ENCODE peak calls at places on chromosomes 11 and 22, in four cellular contexts. G is substantia nigra, W is fibroblast of gingiva, O is T-helper 2 cell. Z is an unnamed sample.

GRCh38 chr11:117872420-117872961 is 4.0 kb downstream of the FXYD6 start:
- DNase-seq in G (no peak), W (no peak), O (no peak), Z (no peak)

GRCh38 chr11:41056892-41057569 is 402.4 kb downstream of the LRRC4C start:
- DNase-seq in G (no peak), W (no peak), O (no peak), Z (no peak)

GRCh38 chr11:1060410-1060809 is 14.3 kb upstream of the MUC2 start:
- DNase-seq in G (no peak), W (no peak), O (no peak), Z (no peak)

GRCh38 chr11:34478845-34479663 is 34.5 kb downstream of the ELF5 start:
- DNase-seq in G (no peak), W (no peak), O (no peak), Z (no peak)

GRCh38 chr11:132858203-132858602 is 674.1 kb downstream of the OPCML start:
- DNase-seq in G (no peak), W (no peak), O (no peak), Z (no peak)

GRCh38 chr11:64241175-64241429 is 207 bp downstream of the FKBP2 start:
- DNase-seq in G (no peak), W (peak), O (no peak), Z (no peak)

GRCh38 chr11:16607675-16608644 is 130.5 kb upstream of the C11orf58 start:
- DNase-seq in G (no peak), W (no peak), O (no peak), Z (peak)

GRCh38 chr22:38416621-38417251 is 38.3 kb downstream of the KCNJ4 start:
- DNase-seq in G (no peak), W (no peak), O (no peak), Z (no peak)

GRCh38 chr22:37343863-37344734 is 61.8 kb downstream of the CYTH4 start:
- DNase-seq in G (no peak), W (no peak), O (no peak), Z (no peak)

GRCh38 chr11:9922806-9923205 is 258.9 kb downstream of the SWAP70 start:
- DNase-seq in G (no peak), W (peak), O (no peak), Z (no peak)

GRCh38 chr11:113272927-113273615 is 41.3 kb upstream of the TTC12 start:
- DNase-seq in G (no peak), W (no peak), O (no peak), Z (no peak)

GRCh38 chr11:106022795-106023275 is 795 bp upstream of the MSANTD4 start:
- DNase-seq in G (no peak), W (no peak), O (no peak), Z (no peak)

GRCh38 chr11:7672960-7673723 is at the start of gene CYB5R2:
- DNase-seq in G (no peak), W (peak), O (no peak), Z (peak)

GRCh38 chr11:80779907-80780615 is 1339.2 kb upstream of the TENM4 start:
- DNase-seq in G (no peak), W (no peak), O (no peak), Z (no peak)

GRCh38 chr11:2537896-2538855 is 93.4 kb downstream of the KCNQ1 start:
- DNase-seq in G (no peak), W (no peak), O (no peak), Z (no peak)

GRCh38 chr11:60880635-60881282 is 13.4 kb downstream of the ZP1 start:
- DNase-seq in G (no peak), W (no peak), O (no peak), Z (no peak)

GRCh38 chr22:41908409-41909289 is 6.2 kb downstream of the SHISA8 start:
- DNase-seq in G (no peak), W (no peak), O (peak), Z (no peak)

GRCh38 chr11:6397156-6397555 is 6.9 kb downstream of the SMPD1 start:
- DNase-seq in G (no peak), W (no peak), O (no peak), Z (no peak)

GRCh38 chr11:85619497-85619896 is 7.6 kb downstream of the DLG2 start:
- DNase-seq in G (no peak), W (no peak), O (no peak), Z (no peak)

GRCh38 chr11:95299078-95299611 is 68.1 kb upstream of the SESN3 start:
- DNase-seq in G (no peak), W (no peak), O (peak), Z (no peak)

GRCh38 chr11:116221351-116221750 is 551.4 kb downstream of the BUD13 start:
- DNase-seq in G (no peak), W (no peak), O (no peak), Z (no peak)

GRCh38 chr11:126112547-126112946 is 49.9 kb upstream of the CDON start:
- DNase-seq in G (no peak), W (peak), O (no peak), Z (no peak)

GRCh38 chr11:88246680-88247079 is 71.4 kb upstream of the RAB38 start:
- DNase-seq in G (no peak), W (peak), O (no peak), Z (peak)

GRCh38 chr11:12110714-12111481 is 508 bp downstream of the MICAL2 start:
- DNase-seq in G (no peak), W (no peak), O (peak), Z (no peak)

GRCh38 chr11:10930224-10930960 is 72.5 kb upstream of the ZBED5 start:
- DNase-seq in G (no peak), W (no peak), O (no peak), Z (peak)

GRCh38 chr22:17366830-17367229 is 2.4 kb upstream of the CECR2 start:
- DNase-seq in G (peak), W (no peak), O (peak), Z (no peak)

GRCh38 chr11:28146123-28146751 is 38.0 kb downstream of the METTL15 start:
- DNase-seq in G (no peak), W (peak), O (no peak), Z (peak)